ENCODE peak calls at places on chromosomes 1 and 21, in four cellular contexts. One of them, this sample, is unnamed.

GRCh38 chr21:42637602-42638041 is 15.8 kb upstream of the PDE9A start:
- DNase-seq in HepG2: no peak
- DNase-seq in GM12878: no peak
- DNase-seq in A549: no peak
- DNase-seq in this sample: no peak

GRCh38 chr1:7938070-7938469 is 2.6 kb downstream of the TNFRSF9 start:
- DNase-seq in GM12878: no peak
- DNase-seq in A549: no peak
- DNase-seq in HepG2: no peak
- DNase-seq in this sample: no peak

GRCh38 chr1:184387871-184388670 is 1.2 kb downstream of the C1orf21 start:
- DNase-seq in A549: no peak
- DNase-seq in HepG2: no peak
- DNase-seq in GM12878: no peak
- DNase-seq in this sample: no peak

GRCh38 chr1:94071956-94072355 is 49.0 kb downstream of the ABCA4 start:
- DNase-seq in A549: no peak
- DNase-seq in HepG2: no peak
- DNase-seq in GM12878: no peak
- DNase-seq in this sample: no peak

GRCh38 chr1:184480711-184481110 is 93.9 kb downstream of the C1orf21 start:
- DNase-seq in GM12878: no peak
- DNase-seq in A549: no peak
- DNase-seq in HepG2: no peak
- DNase-seq in this sample: no peak

GRCh38 chr1:226975909-226976670 is 36.0 kb downstream of the COQ8A start:
- DNase-seq in A549: no peak
- DNase-seq in HepG2: no peak
- DNase-seq in GM12878: no peak
- DNase-seq in this sample: no peak

GRCh38 chr1:107244734-107245495 is 104.1 kb downstream of the NTNG1 start:
- DNase-seq in GM12878: no peak
- DNase-seq in A549: no peak
- DNase-seq in HepG2: no peak
- DNase-seq in this sample: no peak

GRCh38 chr1:53532912-53533311 is 73.7 kb downstream of the DMRTB1 start:
- DNase-seq in A549: no peak
- DNase-seq in GM12878: no peak
- DNase-seq in HepG2: no peak
- DNase-seq in this sample: no peak

GRCh38 chr1:225767591-225768540 is 9.8 kb upstream of the SRP9 start:
- DNase-seq in HepG2: peak; percentile 94
- DNase-seq in A549: no peak
- DNase-seq in GM12878: no peak
- DNase-seq in this sample: no peak

GRCh38 chr1:117150316-117150715 is 28.8 kb upstream of the TRIM45 start:
- DNase-seq in A549: no peak
- DNase-seq in HepG2: no peak
- DNase-seq in GM12878: no peak
- DNase-seq in this sample: no peak

GRCh38 chr1:14679027-14679688 is 80.7 kb downstream of the KAZN start:
- DNase-seq in GM12878: no peak
- DNase-seq in HepG2: no peak
- DNase-seq in A549: no peak
- DNase-seq in this sample: no peak

GRCh38 chr1:65153635-65154034 is 5.6 kb downstream of the AK4 start:
- DNase-seq in GM12878: no peak
- DNase-seq in HepG2: no peak
- DNase-seq in A549: no peak
- DNase-seq in this sample: no peak

GRCh38 chr1:47534417-47534816 is 96.6 kb downstream of the FOXD2 start:
- DNase-seq in GM12878: no peak
- DNase-seq in HepG2: no peak
- DNase-seq in A549: no peak
- DNase-seq in this sample: no peak

GRCh38 chr1:221829327-221830011 is 87.6 kb upstream of the DUSP10 start:
- DNase-seq in HepG2: no peak
- DNase-seq in GM12878: no peak
- DNase-seq in A549: peak; percentile 29
- DNase-seq in this sample: no peak

GRCh38 chr1:85202092-85202863 is 1.5 kb upstream of the SYDE2 start:
- DNase-seq in HepG2: no peak
- DNase-seq in GM12878: no peak
- DNase-seq in A549: no peak
- DNase-seq in this sample: no peak

GRCh38 chr1:240151126-240151735 is 59.5 kb downstream of the FMN2 start:
- DNase-seq in HepG2: no peak
- DNase-seq in A549: no peak
- DNase-seq in GM12878: no peak
- DNase-seq in this sample: no peak

GRCh38 chr1:203871114-203871875 is 9.9 kb downstream of the SNRPE start:
- DNase-seq in A549: peak; percentile 94
- DNase-seq in HepG2: peak; percentile 62
- DNase-seq in GM12878: no peak
- DNase-seq in this sample: peak; percentile 56

GRCh38 chr1:53377438-53377841 is 49.6 kb upstream of the LRP8 start:
- DNase-seq in GM12878: no peak
- DNase-seq in A549: no peak
- DNase-seq in HepG2: no peak
- DNase-seq in this sample: no peak

GRCh38 chr1:227788279-227789041 is 27.0 kb upstream of the PRSS38 start:
- DNase-seq in GM12878: no peak
- DNase-seq in HepG2: peak; percentile 29
- DNase-seq in A549: peak; percentile 61
- DNase-seq in this sample: no peak

GRCh38 chr1:81007024-81007423 is 793.7 kb upstream of the ADGRL2 start:
- DNase-seq in HepG2: no peak
- DNase-seq in GM12878: no peak
- DNase-seq in A549: no peak
- DNase-seq in this sample: no peak

GRCh38 chr1:99385852-99386251 is 121.6 kb downstream of the PLPPR4 start:
- DNase-seq in A549: no peak
- DNase-seq in GM12878: no peak
- DNase-seq in HepG2: no peak
- DNase-seq in this sample: no peak

GRCh38 chr1:150609726-150610125 is 19.7 kb downstream of the ENSA start:
- DNase-seq in GM12878: no peak
- DNase-seq in A549: no peak
- DNase-seq in HepG2: no peak
- DNase-seq in this sample: no peak

GRCh38 chr1:221045842-221046831 is 166.9 kb downstream of the HLX start:
- DNase-seq in GM12878: peak; percentile 92
- DNase-seq in A549: no peak
- DNase-seq in HepG2: no peak
- DNase-seq in this sample: no peak

GRCh38 chr1:47624531-47624930 is 186.7 kb downstream of the FOXD2 start:
- DNase-seq in A549: no peak
- DNase-seq in GM12878: no peak
- DNase-seq in HepG2: peak; percentile 27
- DNase-seq in this sample: peak; percentile 26

GRCh38 chr1:152770411-152770810 is 4.5 kb upstream of the LCE1F start:
- DNase-seq in GM12878: no peak
- DNase-seq in A549: no peak
- DNase-seq in HepG2: no peak
- DNase-seq in this sample: no peak

GRCh38 chr1:215418876-215419442 is 148.1 kb upstream of the KCTD3 start:
- DNase-seq in HepG2: no peak
- DNase-seq in A549: no peak
- DNase-seq in GM12878: no peak
- DNase-seq in this sample: no peak

GRCh38 chr21:29315155-29315749 is 16.5 kb downstream of the BACH1 start:
- DNase-seq in GM12878: no peak
- DNase-seq in HepG2: no peak
- DNase-seq in A549: no peak
- DNase-seq in this sample: no peak

GRCh38 chr1:92820024-92820423 is 11.8 kb upstream of the RPL5 start:
- DNase-seq in GM12878: no peak
- DNase-seq in HepG2: no peak
- DNase-seq in A549: no peak
- DNase-seq in this sample: no peak

GRCh38 chr1:248140846-248141245 is 4.1 kb upstream of the OR2M5 start:
- DNase-seq in HepG2: no peak
- DNase-seq in GM12878: no peak
- DNase-seq in A549: no peak
- DNase-seq in this sample: no peak

GRCh38 chr1:151828931-151829330 is 2.7 kb downstream of the RORC start:
- DNase-seq in HepG2: no peak
- DNase-seq in A549: no peak
- DNase-seq in GM12878: no peak
- DNase-seq in this sample: peak; percentile 65

GRCh38 chr1:241957692-241958494 is at the start of gene BECN2:
- DNase-seq in A549: no peak
- DNase-seq in GM12878: no peak
- DNase-seq in HepG2: no peak
- DNase-seq in this sample: no peak

GRCh38 chr1:58005212-58005611 is 541.3 kb downstream of the OMA1 start:
- DNase-seq in HepG2: no peak
- DNase-seq in A549: no peak
- DNase-seq in GM12878: no peak
- DNase-seq in this sample: no peak

GRCh38 chr1:233440952-233441401 is 113.5 kb downstream of the MAP3K21 start:
- DNase-seq in GM12878: peak; percentile 54
- DNase-seq in A549: peak; percentile 33
- DNase-seq in HepG2: peak; percentile 31
- DNase-seq in this sample: peak; percentile 37

GRCh38 chr1:185207980-185208602 is 51.1 kb downstream of the SWT1 start:
- DNase-seq in A549: no peak
- DNase-seq in GM12878: no peak
- DNase-seq in HepG2: no peak
- DNase-seq in this sample: no peak

GRCh38 chr1:223341111-223341510 is 22.9 kb downstream of the SUSD4 start:
- DNase-seq in HepG2: no peak
- DNase-seq in GM12878: no peak
- DNase-seq in A549: no peak
- DNase-seq in this sample: no peak

GRCh38 chr1:25168193-25169071 is 63.9 kb downstream of the SYF2 start:
- DNase-seq in GM12878: no peak
- DNase-seq in HepG2: peak; percentile 97
- DNase-seq in A549: no peak
- DNase-seq in this sample: no peak

GRCh38 chr21:41580758-41581554 is 73.0 kb upstream of the TMPRSS2 start:
- DNase-seq in GM12878: no peak
- DNase-seq in A549: no peak
- DNase-seq in HepG2: no peak
- DNase-seq in this sample: no peak

DNA sequence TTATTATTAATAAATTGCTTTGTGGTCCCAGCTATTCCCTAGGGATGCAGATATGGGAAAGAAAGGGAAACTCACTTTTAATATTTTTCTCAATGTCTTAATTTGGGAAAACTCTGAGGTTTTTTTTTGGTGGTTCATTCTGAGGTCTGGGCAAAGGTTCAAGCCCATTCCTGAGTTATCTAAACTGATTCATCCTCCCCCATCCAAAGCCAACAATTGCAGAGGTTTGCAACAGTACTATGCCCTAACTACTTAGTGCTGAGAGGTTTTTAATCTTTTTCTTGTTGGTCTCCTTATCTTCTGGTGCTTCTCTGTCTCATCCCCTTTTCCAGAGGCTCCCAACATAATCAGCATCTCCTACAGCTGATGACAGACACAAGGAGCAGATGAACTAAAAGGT is 390.3 kb downstream of the TGFB2 start:
- DNase-seq in A549: no peak
- DNase-seq in GM12878: no peak
- DNase-seq in HepG2: no peak
- DNase-seq in this sample: no peak
- TF ChIP-seq POLR2AphosphoS2 in A549: no peak
- TF ChIP-seq POLR2AphosphoS2 in GM12878: no peak
- TF ChIP-seq POLR2AphosphoS2 in HepG2: no peak
- TF ChIP-seq POLR2AphosphoS2 in this sample: no peak

DNA sequence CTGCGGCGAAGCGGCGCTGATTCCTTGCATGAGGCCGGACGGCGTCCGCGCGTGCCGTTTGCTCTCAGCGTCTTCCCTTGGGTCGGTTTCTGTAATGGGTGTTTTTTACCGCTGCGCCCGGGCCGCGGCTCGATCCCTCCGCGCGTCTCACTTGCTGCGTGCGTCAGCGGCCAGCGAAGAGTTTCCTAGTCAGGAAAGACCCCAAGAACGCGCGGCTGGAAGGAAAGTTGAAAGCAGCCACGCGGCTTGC is 159.9 kb downstream of the RUNX1 start:
- DNase-seq in GM12878: no peak
- DNase-seq in HepG2: peak; percentile 9
- DNase-seq in A549: no peak
- DNase-seq in this sample: no peak
- TF ChIP-seq POLR2AphosphoS2 in GM12878: no peak
- TF ChIP-seq POLR2AphosphoS2 in HepG2: no peak
- TF ChIP-seq POLR2AphosphoS2 in A549: no peak
- TF ChIP-seq POLR2AphosphoS2 in this sample: no peak

GRCh38 chr1:214155987-214156567 is 124.9 kb upstream of the SMYD2 start:
- DNase-seq in A549: no peak
- DNase-seq in HepG2: no peak
- DNase-seq in GM12878: no peak
- DNase-seq in this sample: no peak
- TF ChIP-seq POLR2AphosphoS2 in A549: no peak
- TF ChIP-seq POLR2AphosphoS2 in HepG2: no peak
- TF ChIP-seq POLR2AphosphoS2 in GM12878: no peak
- TF ChIP-seq POLR2AphosphoS2 in this sample: no peak

GRCh38 chr21:31641416-31641922 is 18.0 kb upstream of the SOD1 start:
- DNase-seq in GM12878: no peak
- DNase-seq in A549: no peak
- DNase-seq in HepG2: no peak
- DNase-seq in this sample: no peak
- TF ChIP-seq POLR2AphosphoS2 in GM12878: no peak
- TF ChIP-seq POLR2AphosphoS2 in A549: no peak
- TF ChIP-seq POLR2AphosphoS2 in HepG2: no peak
- TF ChIP-seq POLR2AphosphoS2 in this sample: no peak

DNA sequence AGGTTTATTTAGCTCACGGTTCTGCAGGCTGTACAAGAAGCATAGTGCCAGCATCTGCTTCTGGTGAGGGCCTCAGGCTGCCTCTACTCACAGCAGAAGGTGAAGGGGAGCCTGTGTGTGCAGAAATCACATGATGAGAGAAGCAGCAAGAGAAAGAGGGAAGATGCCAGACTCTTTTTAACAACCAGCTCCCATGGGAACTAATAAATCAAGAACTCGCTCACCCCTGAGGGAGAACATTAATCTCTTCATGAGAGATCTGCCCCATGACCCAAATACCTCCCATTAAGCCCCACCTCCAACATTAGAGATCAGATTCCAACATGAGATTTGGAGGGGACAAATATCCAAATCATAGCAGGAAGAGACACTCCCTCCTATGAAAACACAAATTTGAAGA is 74.1 kb downstream of the OLFML2B start:
- DNase-seq in GM12878: no peak
- DNase-seq in A549: no peak
- DNase-seq in HepG2: no peak
- DNase-seq in this sample: no peak
- TF ChIP-seq POLR2AphosphoS2 in GM12878: no peak
- TF ChIP-seq POLR2AphosphoS2 in A549: no peak
- TF ChIP-seq POLR2AphosphoS2 in HepG2: no peak
- TF ChIP-seq POLR2AphosphoS2 in this sample: no peak

DNA sequence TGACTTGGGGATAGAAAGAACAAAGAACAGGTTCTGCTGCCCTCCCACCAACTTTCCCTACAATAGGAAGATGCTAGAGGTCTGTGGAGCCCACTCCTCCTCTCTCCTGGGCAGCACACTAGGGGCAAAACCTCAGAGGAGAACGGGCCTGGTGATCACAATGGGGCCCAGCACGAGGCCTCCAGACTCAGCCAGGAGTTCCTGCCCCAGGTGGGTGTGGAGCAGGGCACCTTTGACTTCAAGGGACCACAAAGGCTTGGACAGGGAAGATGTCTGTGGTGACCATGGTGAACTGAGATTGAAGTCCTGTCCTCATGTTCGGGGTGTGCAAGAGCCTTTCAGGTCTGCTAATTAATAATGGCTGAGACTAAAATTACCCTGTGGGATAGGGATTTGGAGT is 88.8 kb downstream of the LAMC2 start:
- DNase-seq in HepG2: no peak
- DNase-seq in GM12878: no peak
- DNase-seq in A549: no peak
- DNase-seq in this sample: no peak
- TF ChIP-seq POLR2AphosphoS2 in HepG2: no peak
- TF ChIP-seq POLR2AphosphoS2 in GM12878: no peak
- TF ChIP-seq POLR2AphosphoS2 in A549: no peak
- TF ChIP-seq POLR2AphosphoS2 in this sample: no peak